ENCODE peak calls at places on chromosomes 6 and 20, in six cellular contexts. One of them, this sample, is unnamed.

GRCh38 chr6:71460933-71461332 is 172.3 kb downstream of the OGFRL1 start:
- DNase-seq in adrenal gland: no peak
- DNase-seq in ACHN: no peak
- DNase-seq in neural crest cell: no peak
- DNase-seq in NCI-H774: no peak
- DNase-seq in RWPE1: no peak
- DNase-seq in this sample: no peak

GRCh38 chr20:63919130-63919529 is 24.2 kb downstream of the DNAJC5 start:
- DNase-seq in adrenal gland: no peak
- DNase-seq in ACHN: no peak
- DNase-seq in neural crest cell: no peak
- DNase-seq in NCI-H774: no peak
- DNase-seq in RWPE1: no peak
- DNase-seq in this sample: no peak

GRCh38 chr6:31203345-31203979 is 33.0 kb upstream of the POU5F1 start:
- DNase-seq in adrenal gland: no peak
- DNase-seq in ACHN: peak
- DNase-seq in neural crest cell: no peak
- DNase-seq in NCI-H774: peak
- DNase-seq in RWPE1: peak
- DNase-seq in this sample: no peak

GRCh38 chr6:139470971-139471370 is 96.5 kb upstream of the CITED2 start:
- DNase-seq in adrenal gland: no peak
- DNase-seq in ACHN: no peak
- DNase-seq in neural crest cell: no peak
- DNase-seq in NCI-H774: no peak
- DNase-seq in RWPE1: no peak
- DNase-seq in this sample: no peak

GRCh38 chr6:115460913-115461312 is 599.8 kb downstream of the FRK start:
- DNase-seq in adrenal gland: no peak
- DNase-seq in ACHN: no peak
- DNase-seq in neural crest cell: no peak
- DNase-seq in NCI-H774: no peak
- DNase-seq in RWPE1: no peak
- DNase-seq in this sample: no peak

GRCh38 chr6:66897576-66897975 is 1190.5 kb upstream of the EYS start:
- DNase-seq in adrenal gland: no peak
- DNase-seq in ACHN: peak
- DNase-seq in neural crest cell: no peak
- DNase-seq in NCI-H774: no peak
- DNase-seq in RWPE1: no peak
- DNase-seq in this sample: no peak

GRCh38 chr6:75414445-75415021 is 79.1 kb downstream of the FILIP1 start:
- DNase-seq in adrenal gland: no peak
- DNase-seq in ACHN: no peak
- DNase-seq in neural crest cell: no peak
- DNase-seq in NCI-H774: no peak
- DNase-seq in RWPE1: no peak
- DNase-seq in this sample: no peak

GRCh38 chr20:14245368-14245970 is 91.9 kb downstream of the FLRT3 start:
- DNase-seq in adrenal gland: no peak
- DNase-seq in ACHN: no peak
- DNase-seq in neural crest cell: no peak
- DNase-seq in NCI-H774: no peak
- DNase-seq in RWPE1: no peak
- DNase-seq in this sample: no peak

GRCh38 chr6:39411001-39411400 is 88.5 kb upstream of the KCNK16 start:
- DNase-seq in adrenal gland: no peak
- DNase-seq in ACHN: no peak
- DNase-seq in neural crest cell: no peak
- DNase-seq in NCI-H774: no peak
- DNase-seq in RWPE1: no peak
- DNase-seq in this sample: no peak

GRCh38 chr6:118551673-118552063 is 3.6 kb downstream of the PLN start:
- DNase-seq in adrenal gland: no peak
- DNase-seq in ACHN: no peak
- DNase-seq in neural crest cell: no peak
- DNase-seq in NCI-H774: no peak
- DNase-seq in RWPE1: no peak
- DNase-seq in this sample: no peak